ENCODE peak calls at places on chromosomes 2 and 18, in nine cellular contexts. M, T, X, N, O, V, D, L and E are unnamed samples.

GRCh38 chr18:3294435-3295080 is 32.6 kb downstream of the MYL12B start:
- DNase-seq in M (no peak), T (no peak), X (no peak), N (no peak), O (no peak), V (peak; percentile 52), D (no peak), L (no peak), E (no peak)

GRCh38 chr2:73740767-73741166 is 3.6 kb upstream of the TPRKB start:
- DNase-seq in M (no peak), T (no peak), X (no peak), N (no peak), O (no peak), V (no peak), D (no peak), L (no peak), E (no peak)

GRCh38 chr2:54626131-54626530 is 97.3 kb upstream of the EML6 start:
- DNase-seq in M (no peak), T (no peak), X (no peak), N (no peak), O (no peak), V (no peak), D (no peak), L (no peak), E (no peak)

GRCh38 chr2:127072380-127072779 is 34.6 kb downstream of the BIN1 start:
- DNase-seq in M (no peak), T (no peak), X (no peak), N (no peak), O (no peak), V (no peak), D (no peak), L (no peak), E (no peak)

GRCh38 chr2:237534380-237534779 is 32.0 kb upstream of the PRLH start:
- DNase-seq in M (no peak), T (no peak), X (no peak), N (no peak), O (no peak), V (no peak), D (no peak), L (no peak), E (no peak)

GRCh38 chr2:111071480-111072143 is 49.1 kb upstream of the BCL2L11 start:
- DNase-seq in M (no peak), T (peak; percentile 76), X (peak; percentile 79), N (peak; percentile 36), O (peak; percentile 4), V (no peak), D (no peak), L (peak; percentile 12), E (no peak)

GRCh38 chr2:48601349-48601748 is 16.3 kb upstream of the GTF2A1L start:
- DNase-seq in M (no peak), T (no peak), X (peak; percentile 44), N (peak; percentile 28), O (no peak), V (peak; percentile 66), D (no peak), L (peak; percentile 42), E (no peak)

GRCh38 chr2:7073901-7074300 is 156.7 kb downstream of the RNF144A start:
- DNase-seq in M (no peak), T (no peak), X (no peak), N (no peak), O (no peak), V (no peak), D (no peak), L (no peak), E (no peak)

GRCh38 chr2:88892207-88892606 is 200.7 kb downstream of the RPIA start:
- DNase-seq in M (no peak), T (no peak), X (no peak), N (no peak), O (no peak), V (no peak), D (no peak), L (no peak), E (no peak)

GRCh38 chr2:67760995-67761394 is 301.8 kb downstream of the C1D start:
- DNase-seq in M (no peak), T (no peak), X (no peak), N (no peak), O (no peak), V (no peak), D (no peak), L (no peak), E (no peak)

GRCh38 chr2:128284841-128285240 is 33.8 kb downstream of the HS6ST1 start:
- DNase-seq in M (no peak), T (no peak), X (no peak), N (no peak), O (no peak), V (no peak), D (no peak), L (no peak), E (no peak)

GRCh38 chr2:183579686-183580085 is 455.4 kb downstream of the NUP35 start:
- DNase-seq in M (no peak), T (no peak), X (no peak), N (no peak), O (no peak), V (no peak), D (no peak), L (no peak), E (no peak)

GRCh38 chr2:151120016-151120415 is 141.6 kb downstream of the RBM43 start:
- DNase-seq in M (no peak), T (no peak), X (no peak), N (no peak), O (no peak), V (no peak), D (no peak), L (no peak), E (no peak)

DNA sequence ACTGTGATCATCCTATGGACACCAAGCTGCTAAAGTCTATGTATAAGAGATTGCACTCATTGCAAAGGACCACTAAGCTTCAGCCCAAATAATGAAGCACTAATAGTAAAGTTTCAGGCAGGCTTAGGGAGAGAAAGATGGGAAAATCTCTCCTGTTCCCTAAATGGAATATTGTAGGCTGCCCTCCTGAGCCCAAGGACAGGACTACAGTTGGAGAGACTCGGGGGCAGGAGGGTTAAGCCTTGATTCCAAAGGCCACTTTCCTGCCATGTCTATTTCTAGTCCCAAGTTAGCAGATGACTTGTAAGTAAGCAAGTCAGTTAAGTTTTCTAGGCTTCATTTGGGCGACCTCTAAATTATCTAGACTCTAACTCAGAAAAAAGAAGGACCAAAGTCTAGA is 9.0 kb downstream of the TMEM247 start:
- DNase-seq in M (no peak), T (no peak), X (no peak), N (no peak), O (no peak), V (peak; percentile 23), D (no peak), L (no peak), E (no peak)
- TF ChIP-seq CTCF in M (no peak), T (peak; percentile 14), X (peak; percentile 37), N (no peak), O (no peak), V (no peak), D (no peak), L (no peak), E (no peak)

GRCh38 chr2:38443021-38443541 is 66.0 kb upstream of the ATL2 start:
- DNase-seq in M (no peak), T (no peak), X (no peak), N (no peak), O (no peak), V (no peak), D (no peak), L (no peak), E (no peak)

GRCh38 chr2:38448692-38449405 is 71.8 kb upstream of the ATL2 start:
- DNase-seq in M (no peak), T (no peak), X (no peak), N (no peak), O (no peak), V (no peak), D (no peak), L (no peak), E (no peak)

GRCh38 chr2:38444247-38444646 is 67.2 kb upstream of the ATL2 start:
- DNase-seq in M (no peak), T (no peak), X (peak; percentile 62), N (no peak), O (no peak), V (peak; percentile 68), D (no peak), L (no peak), E (no peak)

GRCh38 chr2:38446972-38447561 is 70.0 kb upstream of the ATL2 start:
- DNase-seq in M (no peak), T (no peak), X (no peak), N (no peak), O (no peak), V (no peak), D (no peak), L (no peak), E (no peak)

GRCh38 chr2:38446418-38446817 is 69.3 kb upstream of the ATL2 start:
- DNase-seq in M (no peak), T (no peak), X (no peak), N (no peak), O (no peak), V (no peak), D (no peak), L (no peak), E (no peak)
- TF ChIP-seq CTCF in M (no peak), T (peak; percentile 25), X (peak; percentile 33), N (no peak), O (no peak), V (no peak), D (no peak), L (peak; percentile 8), E (no peak)

DNA sequence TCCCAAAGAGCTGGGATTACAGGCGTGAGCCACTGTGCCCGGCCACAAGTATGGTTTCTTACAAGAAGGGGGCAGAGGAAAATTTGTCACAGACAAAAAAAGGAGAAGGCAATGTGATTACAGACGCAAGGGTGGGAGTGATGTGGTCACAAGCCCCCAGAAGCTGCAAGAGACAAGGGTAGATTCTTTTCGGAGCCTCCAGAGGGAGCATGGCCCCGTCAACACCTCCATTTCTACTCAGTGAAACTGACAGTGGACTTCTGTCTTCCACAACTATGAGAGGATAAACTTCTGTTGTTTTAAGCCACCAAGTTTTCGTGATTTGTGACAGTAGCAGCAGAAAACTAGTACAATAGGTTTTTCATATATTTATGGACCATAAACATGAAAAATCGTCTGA is 2.1 kb upstream of the TCF7L1 start:
- DNase-seq in M (no peak), T (no peak), X (peak; percentile 21), N (peak; percentile 34), O (no peak), V (peak; percentile 48), D (no peak), L (peak; percentile 54), E (no peak)
- TF ChIP-seq CTCF in M (no peak), T (peak; percentile 59), X (peak; percentile 56), N (no peak), O (peak; percentile 34), V (peak; percentile 69), D (peak; percentile 40), L (peak; percentile 38), E (no peak)

DNA sequence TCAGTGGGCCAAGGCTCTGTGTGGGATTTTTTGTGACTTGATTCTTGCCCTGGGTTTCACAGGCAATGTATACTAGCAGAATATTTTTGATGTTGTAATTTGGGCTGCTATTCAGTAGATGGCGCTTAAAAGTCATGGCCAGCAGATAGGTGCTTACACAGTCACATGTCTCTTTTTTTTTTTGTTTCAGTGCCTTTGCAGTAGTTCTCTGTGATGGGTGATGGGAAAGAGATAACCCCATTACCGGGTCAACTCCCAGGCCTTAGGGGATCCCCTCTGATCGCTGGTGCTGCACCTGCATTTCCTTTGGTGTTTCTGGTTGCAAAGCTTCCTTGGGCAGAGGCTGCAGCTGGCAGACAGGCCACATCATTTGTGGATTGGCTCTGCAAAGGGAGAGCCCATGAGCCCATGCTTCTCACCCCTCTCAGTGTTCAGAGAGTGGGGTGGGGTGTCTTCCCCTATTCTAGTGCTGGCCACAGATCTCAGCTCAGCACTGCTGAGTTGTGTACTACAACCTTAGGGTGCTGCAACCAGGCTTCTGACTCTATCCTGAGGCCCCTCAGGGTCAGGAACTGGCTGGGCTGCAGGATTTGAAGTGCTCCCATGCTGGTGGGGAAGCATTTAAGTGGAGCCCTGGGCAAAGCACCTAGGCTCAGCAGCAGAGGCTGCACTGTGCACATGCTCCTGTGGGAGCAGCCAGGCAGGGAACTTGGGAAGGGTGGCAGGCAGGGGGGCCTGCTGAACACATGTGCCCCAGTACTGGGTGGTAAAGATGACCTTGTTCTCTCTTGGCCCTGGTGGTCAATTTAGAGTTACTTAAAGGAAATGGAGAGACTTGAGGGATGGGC is 219.8 kb upstream of the SPHKAP start:
- DNase-seq in M (no peak), T (no peak), X (peak; percentile 67), N (no peak), O (no peak), V (no peak), D (no peak), L (no peak), E (no peak)
- TF ChIP-seq CTCF in M (no peak), T (no peak), X (peak; percentile 87), N (no peak), O (no peak), V (peak; percentile 52), D (no peak), L (no peak), E (no peak)